ENCODE peak calls at places on chromosome 2, in five cellular contexts. F is transverse colon, I is GM12891, O is ACHN, N is NCI-H2081. B is an unnamed sample.
A peak's percentile ranks its signal among the peaks of the same experiment; 100 is the strongest.

GRCh38 chr2:119711352-119711751 is 32.4 kb downstream of the TMEM177 start:
- DNase-seq in F (no peak), I (no peak), O (no peak), N (no peak), B (no peak)

GRCh38 chr2:76556054-76556453 is 845.3 kb upstream of the GCFC2 start:
- DNase-seq in F (no peak), I (no peak), O (no peak), N (no peak), B (no peak)

GRCh38 chr2:149877913-149878312 is 290.3 kb upstream of the MMADHC start:
- DNase-seq in F (no peak), I (no peak), O (no peak), N (no peak), B (no peak)

GRCh38 chr2:200352631-200353030 is 46.1 kb downstream of the SPATS2L start:
- DNase-seq in F (no peak), I (no peak), O (peak; percentile 46), N (no peak), B (no peak)

GRCh38 chr2:159072795-159073194 is 104.4 kb downstream of the TANC1 start:
- DNase-seq in F (no peak), I (no peak), O (no peak), N (no peak), B (no peak)

GRCh38 chr2:119149611-119150010 is 8.9 kb downstream of the C1QL2 start:
- DNase-seq in F (no peak), I (no peak), O (peak; percentile 76), N (no peak), B (no peak)

GRCh38 chr2:46471-47345 is at the start of gene FAM110C:
- DNase-seq in F (peak; percentile 93), I (no peak), O (peak; percentile 89), N (no peak), B (peak; percentile 48)

GRCh38 chr2:64873472-64873924 is 115.7 kb upstream of the SLC1A4 start:
- DNase-seq in F (peak; percentile 84), I (peak; percentile 61), O (peak; percentile 69), N (peak; percentile 47), B (peak; percentile 52)

GRCh38 chr2:174971868-174972781 is 33.1 kb downstream of the CHN1 start:
- DNase-seq in F (peak; percentile 55), I (no peak), O (peak; percentile 89), N (peak; percentile 29), B (peak; percentile 37)

GRCh38 chr2:212911011-212911410 is 240.4 kb downstream of the IKZF2 start:
- DNase-seq in F (no peak), I (no peak), O (no peak), N (no peak), B (no peak)

GRCh38 chr2:232137748-232138147 is 176.2 kb downstream of the DIS3L2 start:
- DNase-seq in F (no peak), I (no peak), O (no peak), N (no peak), B (no peak)

GRCh38 chr2:71253476-71253875 is 26.6 kb upstream of the PAIP2B start:
- DNase-seq in F (no peak), I (no peak), O (no peak), N (no peak), B (no peak)

GRCh38 chr2:230691005-230691647 is 21.5 kb upstream of the CAB39 start:
- DNase-seq in F (no peak), I (no peak), O (peak; percentile 96), N (no peak), B (no peak)

GRCh38 chr2:38603402-38604265 is 906 bp upstream of the HNRNPLL start:
- DNase-seq in F (peak; percentile 87), I (no peak), O (peak; percentile 83), N (peak; percentile 87), B (peak; percentile 49)

GRCh38 chr2:170026361-170026760 is 151.6 kb upstream of the MYO3B start:
- DNase-seq in F (no peak), I (no peak), O (no peak), N (no peak), B (no peak)

GRCh38 chr2:222887124-222887523 is 26.3 kb downstream of the ACSL3 start:
- DNase-seq in F (no peak), I (no peak), O (no peak), N (no peak), B (no peak)

GRCh38 chr2:178530625-178531142 is 50.4 kb downstream of the PLEKHA3 start:
- DNase-seq in F (no peak), I (no peak), O (no peak), N (no peak), B (no peak)

GRCh38 chr2:7899241-7899640 is 782.6 kb upstream of the ID2 start:
- DNase-seq in F (no peak), I (no peak), O (no peak), N (peak; percentile 91), B (no peak)

GRCh38 chr2:215816424-215816823 is 196.9 kb downstream of the MREG start:
- DNase-seq in F (peak; percentile 17), I (no peak), O (no peak), N (no peak), B (no peak)

GRCh38 chr2:101893676-101894381 is 97.9 kb upstream of the IL1R2 start:
- DNase-seq in F (no peak), I (no peak), O (no peak), N (no peak), B (no peak)

GRCh38 chr2:234611209-234611608 is 114.3 kb upstream of the ARL4C start:
- DNase-seq in F (no peak), I (no peak), O (peak; percentile 6), N (no peak), B (no peak)

GRCh38 chr2:142435847-142436246 is 305.0 kb upstream of the LRP1B start:
- DNase-seq in F (no peak), I (no peak), O (no peak), N (no peak), B (no peak)

GRCh38 chr2:74499269-74499939 is at the start of gene LBX2:
- DNase-seq in F (no peak), I (no peak), O (no peak), N (no peak), B (no peak)

GRCh38 chr2:62524293-62524941 is 18.4 kb upstream of the TMEM17 start:
- DNase-seq in F (no peak), I (no peak), O (no peak), N (no peak), B (no peak)

GRCh38 chr2:39725401-39725800 is 53.7 kb downstream of the THUMPD2 start:
- DNase-seq in F (no peak), I (no peak), O (no peak), N (no peak), B (no peak)

GRCh38 chr2:33190393-33190937 is 243.7 kb downstream of the LTBP1 start:
- DNase-seq in F (no peak), I (no peak), O (no peak), N (no peak), B (no peak)

B was measured in NCI-H510A.